ENCODE peak calls at places on chromosomes 13 and 19, in five cellular contexts. J is endodermal cell; F is stimulated activated naive CD8-positive, alpha-beta T cell treated with anti-CD3 and anti-CD28 coated beads, Interleukin-15, Interleukin-2, amounts not matched to agents 100 U/mL and 50 U/mL, for 24 hours; H is aorta; W is stimulated activated CD4-positive, alpha-beta T cell treated with anti-CD3 and anti-CD28 coated beads, Interleukin-1b, Interleukin-23, amount 100 ng/mL, for 24 hours. Z is an unnamed sample.

GRCh38 chr13:47146136-47146535 is 249.3 kb upstream of the HTR2A start:
- DNase-seq in J (no peak), F (no peak), H (no peak), W (no peak), Z (peak)

GRCh38 chr19:3752492-3752891 is 9.0 kb downstream of the APBA3 start:
- DNase-seq in J (no peak), F (no peak), H (no peak), W (no peak), Z (no peak)

GRCh38 chr13:30616927-30617314 is 799 bp upstream of the USPL1 start:
- DNase-seq in J (peak), F (no peak), H (no peak), W (no peak), Z (peak)

GRCh38 chr19:44752123-44752815 is 3.8 kb downstream of the BCL3 start:
- DNase-seq in J (no peak), F (no peak), H (no peak), W (no peak), Z (no peak)

GRCh38 chr13:80131204-80131603 is 209.7 kb downstream of the SPRY2 start:
- DNase-seq in J (peak), F (no peak), H (peak), W (no peak), Z (peak)

GRCh38 chr13:20446405-20446804 is 79.3 kb downstream of the CRYL1 start:
- DNase-seq in J (no peak), F (no peak), H (no peak), W (no peak), Z (no peak)

GRCh38 chr19:46859637-46860124 is 1.1 kb upstream of the ARHGAP35 start:
- DNase-seq in J (no peak), F (no peak), H (peak), W (no peak), Z (peak)

GRCh38 chr19:3784607-3785463 is 1.3 kb downstream of the MATK start:
- DNase-seq in J (peak), F (no peak), H (no peak), W (no peak), Z (no peak)

GRCh38 chr13:79183231-79183630 is 222.8 kb downstream of the RBM26 start:
- DNase-seq in J (no peak), F (no peak), H (no peak), W (no peak), Z (no peak)

GRCh38 chr13:71590654-71591148 is 276.3 kb downstream of the DACH1 start:
- DNase-seq in J (peak), F (no peak), H (no peak), W (no peak), Z (no peak)

Z was measured in fibroblast of villous mesenchyme.